ENCODE peak calls at places on chromosomes 11 and 22, in six cellular contexts. N, C, D, P, V and S are unnamed samples.

GRCh38 chr22:17896552-17896951 is 122.3 kb upstream of the BID start:
- DNase-seq in D (no peak), N (no peak), C (no peak), P (no peak), V (peak), S (no peak)

GRCh38 chr11:44661311-44661717 is 65.4 kb upstream of the TSPAN18 start:
- DNase-seq in N (no peak), D (no peak), V (no peak), C (no peak), P (no peak), S (peak)

GRCh38 chr11:1375955-1376258 is 13.8 kb upstream of the BRSK2 start:
- DNase-seq in D (no peak), N (no peak), V (no peak), C (no peak), P (no peak), S (no peak)

GRCh38 chr11:126049159-126049558 is 13.5 kb downstream of the CDON start:
- DNase-seq in V (no peak), P (no peak), D (no peak), C (no peak), N (no peak), S (no peak)

GRCh38 chr11:64100345-64100744 is 64.6 kb downstream of the FLRT1 start:
- DNase-seq in D (no peak), N (no peak), C (no peak), V (peak), P (no peak), S (no peak)

GRCh38 chr22:38205261-38206128 is 3.7 kb downstream of the MAFF start:
- DNase-seq in P (peak), D (peak), V (no peak), C (no peak), N (peak), S (no peak)

GRCh38 chr11:2791139-2791520 is 91.3 kb upstream of the KCNQ1OT1 start:
- DNase-seq in D (peak), C (no peak), V (no peak), P (no peak), N (no peak), S (peak)

GRCh38 chr11:65308281-65308891 is 6.3 kb upstream of the CDC42EP2 start:
- DNase-seq in P (no peak), N (peak), V (no peak), C (no peak), D (peak), S (peak)

GRCh38 chr11:88579466-88579865 is 241.9 kb upstream of the CTSC start:
- DNase-seq in N (peak), P (no peak), V (no peak), D (no peak), C (no peak), S (no peak)

GRCh38 chr22:19201858-19202798 is 23.6 kb upstream of the SLC25A1 start:
- DNase-seq in D (no peak), P (no peak), C (no peak), N (no peak), V (no peak), S (no peak)

GRCh38 chr11:132452616-132453015 is 1079.7 kb downstream of the OPCML start:
- DNase-seq in N (no peak), V (no peak), D (no peak), P (no peak), C (no peak), S (no peak)

GRCh38 chr22:35538801-35539321 is 1.8 kb upstream of the RASD2 start:
- DNase-seq in P (no peak), V (peak), N (no peak), D (peak), C (no peak), S (no peak)

GRCh38 chr22:31346733-31347250 is 646 bp upstream of the PATZ1 start:
- DNase-seq in D (peak), V (peak), N (peak), P (no peak), C (no peak), S (peak)

GRCh38 chr11:3208272-3208671 is 10.3 kb downstream of the MRGPRG start:
- DNase-seq in D (no peak), C (no peak), V (no peak), P (no peak), N (no peak), S (peak)

GRCh38 chr11:62922653-62923371 is 1.6 kb upstream of the CHRM1 start:
- DNase-seq in P (no peak), N (no peak), V (peak), C (no peak), D (no peak), S (no peak)

GRCh38 chr11:34671117-34671516 is 50.2 kb downstream of the EHF start:
- DNase-seq in N (no peak), V (no peak), D (no peak), C (no peak), P (no peak), S (no peak)

GRCh38 chr11:86577663-86578636 is 94.5 kb downstream of the ME3 start:
- DNase-seq in V (no peak), C (no peak), P (peak), N (peak), D (peak), S (peak)

GRCh38 chr22:22941831-22942510 is 54.4 kb downstream of the IGLL5 start:
- DNase-seq in D (peak), V (no peak), P (peak), C (no peak), N (no peak), S (peak)

GRCh38 chr11:6746086-6746618 is 25.6 kb downstream of the OR2AG2 start:
- DNase-seq in P (no peak), D (peak), C (no peak), N (peak), V (no peak), S (peak)

GRCh38 chr22:23829845-23830372 is 8.9 kb downstream of the DERL3 start:
- DNase-seq in D (no peak), N (no peak), V (no peak), P (no peak), C (no peak), S (no peak)

GRCh38 chr11:119320593-119321524 is 3.9 kb upstream of the MCAM start:
- DNase-seq in P (peak), D (peak), C (no peak), N (peak), V (peak), S (peak)

GRCh38 chr22:45612940-45613339 is 58.7 kb upstream of the ATXN10 start:
- DNase-seq in V (peak), P (no peak), N (no peak), C (no peak), D (no peak), S (no peak)

GRCh38 chr11:63567044-63567840 is 4.1 kb upstream of the PLAAT2 start:
- DNase-seq in D (peak), V (peak), N (peak), P (peak), C (no peak), S (no peak)

GRCh38 chr22:22673628-22674027 is 29.2 kb downstream of the GGTLC2 start:
- DNase-seq in C (no peak), D (no peak), N (no peak), P (no peak), V (no peak), S (no peak)

GRCh38 chr11:70567680-70568503 is 169.6 kb downstream of the CTTN start:
- DNase-seq in N (no peak), C (no peak), P (no peak), V (peak), D (peak), S (peak)

GRCh38 chr11:11351042-11351586 is 1.9 kb downstream of the CSNK2A3 start:
- DNase-seq in V (no peak), D (no peak), P (no peak), C (no peak), N (no peak), S (no peak)

GRCh38 chr11:126799974-126800373 is 200.6 kb downstream of the KIRREL3 start:
- DNase-seq in P (no peak), V (no peak), N (no peak), C (no peak), D (no peak), S (no peak)

GRCh38 chr22:21981874-21982273 is 713 bp downstream of the TOP3B start:
- DNase-seq in C (no peak), P (no peak), V (no peak), D (no peak), N (no peak), S (no peak)

GRCh38 chr11:61870429-61871039 is 20.8 kb downstream of the FADS3 start:
- DNase-seq in V (no peak), P (no peak), C (no peak), D (no peak), N (no peak), S (no peak)

GRCh38 chr11:85132839-85133238 is 494.3 kb downstream of the DLG2 start:
- DNase-seq in P (no peak), N (no peak), V (peak), C (no peak), D (no peak), S (no peak)

GRCh38 chr22:25478573-25478972 is 85.9 kb upstream of the GRK3 start:
- DNase-seq in N (no peak), D (no peak), P (no peak), V (no peak), C (no peak), S (no peak)

GRCh38 chr22:22578702-22579424 is 19.8 kb upstream of the PRAME start:
- DNase-seq in D (no peak), C (no peak), V (no peak), P (no peak), N (no peak), S (no peak)

GRCh38 chr11:116527180-116527991 is 245.4 kb downstream of the BUD13 start:
- DNase-seq in C (no peak), V (no peak), D (no peak), N (no peak), P (no peak), S (no peak)

GRCh38 chr22:28188480-28188879 is 269.4 kb upstream of the PITPNB start:
- DNase-seq in P (no peak), V (peak), D (no peak), N (no peak), C (no peak), S (no peak)

GRCh38 chr11:28448186-28448585 is 340.0 kb downstream of the METTL15 start:
- DNase-seq in N (no peak), C (no peak), V (no peak), P (no peak), D (no peak), S (no peak)

GRCh38 chr11:76736773-76737495 is 46.2 kb upstream of the TSKU start:
- DNase-seq in P (no peak), V (no peak), C (no peak), D (no peak), N (no peak), S (no peak)

GRCh38 chr11:105177658-105178057 is 38.1 kb upstream of the CARD18 start:
- DNase-seq in P (no peak), N (peak), V (no peak), C (no peak), D (no peak), S (no peak)

GRCh38 chr11:119432484-119433368 is 9.8 kb upstream of the THY1 start:
- DNase-seq in N (no peak), D (no peak), V (peak), P (no peak), C (no peak), S (no peak)

GRCh38 chr11:102757823-102758549 is 22.4 kb downstream of the MMP10 start:
- DNase-seq in D (no peak), C (no peak), P (no peak), V (no peak), N (peak), S (no peak)

GRCh38 chr11:102989379-102990047 is 34.0 kb upstream of the MMP13 start:
- DNase-seq in N (peak), V (no peak), D (no peak), C (no peak), P (no peak), S (no peak)

DNA sequence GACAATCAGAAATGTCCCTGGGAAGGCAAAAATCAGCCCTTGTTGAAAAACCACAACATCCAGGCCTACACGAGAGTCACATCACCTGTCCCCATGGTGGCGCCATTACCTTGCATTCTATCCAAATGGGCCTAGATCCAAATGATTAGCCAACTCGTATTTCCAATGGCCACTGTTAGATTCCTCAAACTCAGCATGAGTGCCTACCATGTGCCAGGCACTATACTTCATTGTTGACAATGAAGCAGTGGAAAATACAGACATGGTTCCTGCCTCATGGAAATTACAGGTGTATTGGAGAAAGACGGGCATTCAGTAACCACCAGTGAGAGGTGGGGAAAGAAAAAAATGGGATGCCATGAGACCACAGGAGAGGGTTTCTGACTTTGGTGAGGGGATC is 29.8 kb upstream of the CREB3L1 start:
- DNase-seq in D (peak), N (peak), C (no peak), P (no peak), V (peak), S (no peak)
- TF ChIP-seq POLR2AphosphoS5 in D (peak), N (no peak), C (no peak), P (no peak), V (no peak), S (no peak)

DNA sequence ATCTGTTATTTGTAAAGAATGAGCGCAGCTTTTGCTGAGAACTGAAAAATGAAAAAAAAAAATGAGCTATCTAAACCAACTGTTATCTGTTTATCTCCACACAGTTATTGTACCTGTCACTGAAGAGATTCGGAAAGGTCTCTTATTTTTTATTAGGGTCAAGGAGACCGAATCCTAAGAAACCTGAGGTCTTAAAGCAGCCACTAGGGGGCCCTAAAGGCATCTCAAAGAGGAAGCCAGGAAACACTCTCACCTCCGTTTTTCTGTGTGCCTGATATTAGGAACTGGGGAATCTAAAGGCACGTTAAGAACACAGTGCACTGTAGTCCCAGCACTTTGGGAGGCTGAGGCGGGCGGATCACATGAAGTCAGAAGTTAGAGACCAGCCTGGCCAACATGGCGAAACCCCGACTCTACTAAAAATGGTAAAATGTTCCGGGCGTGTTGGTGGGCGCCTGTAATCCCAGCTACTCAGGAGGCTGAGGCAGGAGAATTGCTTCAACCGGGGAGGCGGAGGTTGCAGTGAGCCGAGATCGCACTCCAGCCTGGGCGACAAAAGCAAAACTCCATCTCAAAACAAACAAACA is 3.5 kb upstream of the LARGE1 start:
- DNase-seq in N (peak), D (peak), C (no peak), P (no peak), V (peak), S (no peak)
- TF ChIP-seq POLR2AphosphoS5 in N (no peak), D (no peak), C (no peak), P (no peak), V (no peak), S (no peak)

GRCh38 chr11:120839846-120840402 is 184.0 kb upstream of the TBCEL start:
- DNase-seq in P (no peak), D (no peak), C (no peak), N (no peak), V (no peak), S (no peak)

GRCh38 chr11:120839201-120839600 is 184.7 kb upstream of the TBCEL start:
- DNase-seq in V (no peak), D (no peak), N (no peak), C (no peak), P (no peak), S (no peak)

GRCh38 chr11:120832609-120833221 is 191.2 kb upstream of the TBCEL start:
- DNase-seq in N (no peak), C (no peak), V (peak), P (no peak), D (no peak), S (peak)

GRCh38 chr11:120834686-120835225 is 189.1 kb upstream of the TBCEL start:
- DNase-seq in P (no peak), C (no peak), V (no peak), N (no peak), D (no peak), S (no peak)

GRCh38 chr11:120835601-120836228 is 188.2 kb upstream of the TBCEL start:
- DNase-seq in C (no peak), P (no peak), D (no peak), N (no peak), V (no peak), S (no peak)
- TF ChIP-seq POLR2AphosphoS5 in C (no peak), P (no peak), D (no peak), N (no peak), V (no peak), S (no peak)

DNA sequence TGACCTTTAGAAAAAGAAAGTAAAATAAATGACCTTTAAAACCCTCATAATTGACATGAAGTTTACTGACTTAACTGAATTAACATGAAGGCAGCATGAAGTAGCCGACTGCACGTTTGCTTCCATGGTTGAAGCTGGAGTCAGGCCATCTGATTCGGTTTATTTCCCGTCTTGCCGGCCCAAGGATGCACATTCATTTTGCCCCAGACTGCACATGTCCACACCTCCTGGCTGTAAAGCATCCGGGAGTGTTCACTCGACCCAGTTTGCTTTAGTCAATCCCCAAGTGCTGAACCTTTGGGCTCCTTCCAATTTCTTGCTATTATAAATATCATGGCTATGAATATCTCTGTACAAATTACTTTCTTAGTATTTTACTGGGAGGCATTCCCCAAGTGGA is 17.7 kb upstream of the TUB start:
- DNase-seq in D (no peak), C (no peak), N (no peak), V (no peak), P (no peak), S (no peak)
- TF ChIP-seq POLR2AphosphoS5 in D (no peak), C (no peak), N (no peak), V (no peak), P (peak), S (no peak)

DNA sequence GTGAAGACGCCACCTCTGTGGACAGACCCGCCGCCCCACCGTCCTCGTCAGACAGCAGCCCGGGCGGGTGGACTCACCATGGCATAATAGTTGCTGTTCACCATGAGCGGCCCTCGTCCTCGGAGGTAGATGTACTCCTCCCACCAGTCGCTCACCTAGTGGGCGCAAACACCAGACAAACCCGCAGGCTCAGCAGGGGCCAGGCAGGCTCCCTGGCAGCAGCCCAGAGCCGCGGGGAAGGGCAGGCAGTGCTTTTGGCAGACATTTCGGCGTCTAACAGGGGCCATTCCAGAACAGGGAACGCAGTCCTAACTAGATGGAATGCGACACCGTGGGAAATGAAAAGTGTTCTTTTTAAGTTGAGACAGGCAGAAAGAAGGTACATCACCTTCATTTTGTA is 44.9 kb downstream of the CPT1A start:
- DNase-seq in N (no peak), V (no peak), D (no peak), C (no peak), P (no peak), S (no peak)
- TF ChIP-seq POLR2AphosphoS5 in N (no peak), V (no peak), D (no peak), C (no peak), P (peak), S (peak)

GRCh38 chr22:41562461-41562860 is 1.7 kb downstream of the CSDC2 start:
- DNase-seq in P (no peak), D (no peak), N (no peak), V (no peak), C (no peak), S (no peak)
- TF ChIP-seq POLR2AphosphoS5 in P (no peak), D (no peak), N (no peak), V (no peak), C (no peak), S (no peak)

DNA sequence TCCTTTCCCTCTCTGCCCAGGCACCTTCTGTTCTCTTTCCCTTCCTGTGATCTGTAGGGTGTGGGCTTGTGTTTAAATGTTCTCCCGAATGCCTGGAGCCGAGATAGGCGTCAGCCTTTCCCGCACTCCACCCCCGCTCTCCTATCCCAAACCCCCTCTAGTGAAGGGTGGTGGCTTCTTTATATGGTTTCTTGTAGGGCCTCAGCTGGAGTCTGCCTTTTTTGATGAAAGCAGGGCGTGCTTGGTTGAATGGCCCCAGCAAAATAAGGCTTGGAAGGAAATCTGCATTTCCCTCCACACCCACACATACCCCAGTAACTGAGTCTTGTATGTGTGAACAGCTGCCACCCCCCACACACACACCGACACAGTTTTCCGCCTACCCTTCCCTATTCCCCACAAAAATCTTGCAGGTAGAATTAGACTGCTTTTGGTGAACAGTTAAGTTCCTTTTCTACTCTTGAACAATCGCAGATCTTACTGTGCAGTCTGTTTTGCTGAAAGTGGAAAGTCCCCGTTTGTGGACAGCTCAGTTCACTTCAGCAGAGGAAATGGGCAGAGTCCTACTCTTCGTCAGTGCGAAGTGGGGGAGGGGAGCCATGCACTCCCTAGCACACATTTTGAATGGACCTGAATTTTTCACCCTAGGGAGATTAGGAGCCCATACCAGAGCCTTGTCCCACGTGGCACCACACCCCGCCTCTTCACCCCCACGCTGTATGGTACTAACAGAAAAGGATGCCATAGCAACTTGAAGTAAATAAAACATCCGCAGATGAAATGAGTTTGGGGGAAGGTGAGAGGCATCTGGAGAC is 25.5 kb upstream of the GRK2 start:
- DNase-seq in P (no peak), C (no peak), V (peak), N (peak), D (peak), S (peak)
- TF ChIP-seq POLR2AphosphoS5 in P (peak), C (peak), V (peak), N (peak), D (peak), S (peak)

GRCh38 chr22:29359469-29359868 is 28.9 kb downstream of the AP1B1 start:
- DNase-seq in V (peak), C (no peak), N (peak), D (peak), P (no peak), S (peak)
- TF ChIP-seq POLR2AphosphoS5 in V (no peak), C (no peak), N (no peak), D (no peak), P (peak), S (peak)